ENCODE peak calls at places on chromosome X, in five cellular contexts. R is body of pancreas, K is ovary, Y is fibroblast of villous mesenchyme, S is fibroblast of the aortic adventitia. M is an unnamed sample.

GRCh38 chrX:9788908-9789307 is 2.7 kb downstream of the SHROOM2 start:
- DNase-seq in R (peak; percentile 58), K (peak; percentile 51), Y (peak; percentile 74), S (no peak), M (no peak)

GRCh38 chrX:74925210-74926088 is at the start of gene NEXMIF:
- DNase-seq in R (peak; percentile 53), K (no peak), Y (peak; percentile 0), S (no peak), M (no peak)

GRCh38 chrX:68997911-68998310 is 167.3 kb downstream of the PJA1 start:
- DNase-seq in R (peak; percentile 44), K (peak; percentile 74), Y (peak; percentile 46), S (peak; percentile 87), M (no peak)

GRCh38 chrX:9166566-9166909 is 132.6 kb upstream of the FAM9B start:
- DNase-seq in R (peak; percentile 11), K (no peak), Y (peak; percentile 7), S (no peak), M (no peak)

GRCh38 chrX:1391370-1391706 is 575 bp downstream of the SLC25A6 start:
- DNase-seq in R (no peak), K (no peak), Y (no peak), S (peak; percentile 23), M (no peak)

GRCh38 chrX:13411496-13412207 is 91.8 kb upstream of the ATXN3L start:
- DNase-seq in R (no peak), K (no peak), Y (no peak), S (no peak), M (no peak)

GRCh38 chrX:133005038-133005437 is 46.6 kb upstream of the HS6ST2 start:
- DNase-seq in R (no peak), K (no peak), Y (no peak), S (peak; percentile 9), M (no peak)

GRCh38 chrX:2500091-2500680 is 590 bp downstream of the DHRSX start:
- DNase-seq in R (peak; percentile 36), K (peak; percentile 60), Y (peak; percentile 65), S (peak; percentile 48), M (no peak)

GRCh38 chrX:45056428-45057145 is 144.1 kb downstream of the DIPK2B start:
- DNase-seq in R (no peak), K (no peak), Y (peak; percentile 79), S (no peak), M (no peak)

GRCh38 chrX:3345281-3346081 is 971 bp downstream of the MXRA5 start:
- DNase-seq in R (peak; percentile 86), K (peak; percentile 70), Y (peak; percentile 40), S (peak; percentile 43), M (no peak)

GRCh38 chrX:68834371-68835103 is 5.7 kb downstream of the EFNB1 start:
- DNase-seq in R (no peak), K (no peak), Y (no peak), S (no peak), M (no peak)

DNA sequence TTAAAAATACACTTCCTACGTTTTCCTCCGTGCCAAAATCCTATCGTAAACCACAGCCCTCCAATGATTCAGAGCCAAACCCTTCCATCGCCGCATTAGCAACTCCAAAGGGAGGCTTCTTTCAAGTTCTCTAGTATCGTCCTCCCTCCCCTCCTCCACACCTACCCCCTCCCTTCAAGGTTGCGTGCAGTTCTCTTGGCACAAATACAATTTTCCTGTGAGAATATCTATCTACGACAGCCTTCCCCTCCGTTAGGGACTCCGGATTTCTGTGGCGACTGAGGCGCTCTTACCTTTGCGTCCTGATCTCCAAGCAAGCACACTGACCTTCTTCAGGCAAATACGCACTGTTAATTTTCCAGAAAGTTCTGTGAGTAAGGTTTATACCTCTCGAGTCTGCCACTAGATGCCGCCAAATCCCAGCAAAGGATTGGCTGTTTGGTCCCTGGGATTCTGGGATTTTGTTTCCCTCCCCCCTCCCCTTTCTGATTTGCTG is 1.2 kb upstream of the MORF4L2 start:
- DNase-seq in R (peak; percentile 69), K (peak; percentile 80), Y (peak; percentile 77), S (peak; percentile 85), M (no peak)
- TF ChIP-seq CTCF in R (peak; percentile 82), K (peak; percentile 71), Y (peak; percentile 59), S (peak; percentile 65), M (peak; percentile 51)

GRCh38 chrX:49037883-49038475 is 5.2 kb downstream of the TFE3 start:
- DNase-seq in R (no peak), K (no peak), Y (peak; percentile 58), S (peak; percentile 48), M (no peak)

GRCh38 chrX:49041683-49042529 is 1.3 kb downstream of the TFE3 start:
- DNase-seq in R (no peak), K (no peak), Y (peak; percentile 74), S (peak; percentile 59), M (no peak)

GRCh38 chrX:49042581-49043219 is 457 bp downstream of the TFE3 start:
- DNase-seq in R (no peak), K (no peak), Y (peak; percentile 16), S (no peak), M (no peak)

GRCh38 chrX:49039598-49040375 is 3.4 kb downstream of the TFE3 start:
- DNase-seq in R (peak; percentile 69), K (peak; percentile 75), Y (peak; percentile 97), S (peak; percentile 93), M (peak; percentile 74)

DNA sequence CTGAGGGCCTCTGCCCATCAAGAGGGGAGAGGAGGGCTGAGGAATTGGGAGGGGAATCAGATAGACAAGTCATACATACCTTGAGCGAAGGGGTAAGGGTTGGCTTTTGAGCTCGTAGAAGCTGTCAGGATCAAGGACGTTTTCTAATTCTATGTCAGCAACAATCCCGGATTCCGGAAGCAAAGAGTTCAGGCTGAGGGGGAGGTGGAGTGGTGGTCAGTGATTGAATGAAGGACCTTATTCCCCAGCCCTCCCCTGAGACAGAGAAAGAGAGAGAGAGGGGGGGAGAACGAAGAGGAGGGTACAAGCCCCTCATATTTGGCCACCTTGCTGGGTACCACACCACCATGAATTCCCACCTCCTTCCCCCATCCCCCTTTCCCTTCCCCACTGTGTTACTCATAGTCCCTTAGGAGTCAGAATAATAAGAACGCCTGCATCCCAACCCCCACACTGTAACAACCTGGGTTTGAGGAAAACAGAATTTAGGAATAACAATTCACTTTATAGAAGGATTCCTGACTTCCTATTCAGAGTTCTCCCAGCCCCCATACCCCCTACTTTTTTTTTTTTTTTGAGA is 2.7 kb downstream of the TFE3 start:
- DNase-seq in R (no peak), K (no peak), Y (no peak), S (peak; percentile 35), M (no peak)
- H3K4me3 ChIP-seq in R (no peak overlapping the region), K (peak overlapping the region; percentile 61), Y (peak overlapping the region; percentile 79), S (peak overlapping the region; percentile 69), M (peak overlapping the region; percentile 49)

GRCh38 chrX:111505783-111506182 is 5.7 kb upstream of the SERTM2 start:
- DNase-seq in R (no peak), K (no peak), Y (no peak), S (no peak), M (no peak)

GRCh38 chrX:111503594-111503993 is 7.9 kb upstream of the SERTM2 start:
- DNase-seq in R (no peak), K (no peak), Y (no peak), S (no peak), M (no peak)

GRCh38 chrX:111507931-111508330 is 3.5 kb upstream of the SERTM2 start:
- DNase-seq in R (no peak), K (no peak), Y (peak; percentile 23), S (no peak), M (no peak)

GRCh38 chrX:111506826-111507225 is 4.6 kb upstream of the SERTM2 start:
- DNase-seq in R (no peak), K (no peak), Y (no peak), S (no peak), M (no peak)

GRCh38 chrX:111504941-111505340 is 6.5 kb upstream of the SERTM2 start:
- DNase-seq in R (no peak), K (no peak), Y (no peak), S (no peak), M (no peak)
- TF ChIP-seq CTCF in R (no peak), K (no peak), Y (no peak), S (no peak), M (no peak)

DNA sequence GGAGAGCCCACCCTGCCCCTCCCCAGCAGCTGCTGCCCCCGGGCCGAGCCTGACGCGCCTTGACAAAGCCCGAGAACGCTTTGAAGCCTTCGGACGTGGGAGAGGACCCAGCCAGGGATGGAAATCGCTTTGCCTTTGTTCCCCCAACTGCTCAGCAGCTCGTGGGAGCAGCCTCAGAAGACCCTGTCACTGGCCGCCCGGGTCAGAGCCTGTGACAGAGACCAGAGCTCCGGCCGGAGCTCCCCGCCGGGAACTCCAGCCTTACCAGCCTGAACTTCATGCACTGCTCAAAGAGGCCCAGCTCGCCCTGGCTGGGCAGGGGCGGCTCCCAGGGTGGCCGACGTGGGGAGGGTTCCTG is 2.6 kb upstream of the SLC6A8 start:
- DNase-seq in R (no peak), K (no peak), Y (no peak), S (no peak), M (no peak)
- H3K4me3 ChIP-seq in R (no peak overlapping the region), K (no peak overlapping the region), Y (no peak overlapping the region), S (no peak overlapping the region), M (no peak overlapping the region)

M was measured in AG04449.